ENCODE peak calls at places on chromosome 14, in seven cellular contexts. P is endothelial cell; K is NCI-H510A treated with DMSO at 0.1 percent for 48 hours; M is upper lobe of right lung; N is GM03348; B is PC-3; A is effector CD8-positive, alpha-beta T cell. D is an unnamed sample.

GRCh38 chr14:71885301-71885700 is 46.9 kb upstream of the RGS6 start:
- DNase-seq in P (no peak), K (no peak), M (no peak), N (no peak), B (no peak), A (no peak), D (no peak)

GRCh38 chr14:91416744-91417133 is 881 bp downstream of the CCDC88C start:
- DNase-seq in P (peak; percentile 20), K (no peak), M (peak; percentile 72), N (no peak), B (peak; percentile 28), A (no peak), D (no peak)

GRCh38 chr14:60561845-60562746 is 53.1 kb downstream of the SIX6 start:
- DNase-seq in P (peak; percentile 58), K (peak; percentile 69), M (no peak), N (peak; percentile 62), B (peak; percentile 94), A (no peak), D (peak; percentile 1)

GRCh38 chr14:77260631-77261030 is 10.4 kb downstream of the NGB start:
- DNase-seq in P (no peak), K (no peak), M (no peak), N (no peak), B (no peak), A (no peak), D (no peak)

GRCh38 chr14:70289138-70289537 is 70.3 kb downstream of the COX16 start:
- DNase-seq in P (no peak), K (no peak), M (no peak), N (no peak), B (no peak), A (no peak), D (peak; percentile 7)

GRCh38 chr14:59439256-59440015 is 25.7 kb downstream of the GPR135 start:
- DNase-seq in P (no peak), K (no peak), M (no peak), N (peak; percentile 39), B (no peak), A (no peak), D (no peak)

GRCh38 chr14:60655898-60656754 is 6.8 kb upstream of the SIX1 start:
- DNase-seq in P (peak; percentile 18), K (peak; percentile 25), M (no peak), N (no peak), B (no peak), A (no peak), D (no peak)

GRCh38 chr14:103679351-103679750 is 35.9 kb downstream of the XRCC3 start:
- DNase-seq in P (peak; percentile 37), K (peak; percentile 10), M (peak; percentile 79), N (peak; percentile 45), B (peak; percentile 23), A (peak; percentile 4), D (peak; percentile 58)

GRCh38 chr14:103551338-103551762 is 11.1 kb downstream of the BAG5 start:
- DNase-seq in P (no peak), K (no peak), M (peak; percentile 69), N (no peak), B (no peak), A (no peak), D (no peak)

GRCh38 chr14:96031691-96032090 is 7.5 kb upstream of the C14orf132 start:
- DNase-seq in P (no peak), K (no peak), M (no peak), N (no peak), B (no peak), A (no peak), D (no peak)

GRCh38 chr14:35384386-35385041 is 20.0 kb downstream of the NFKBIA start:
- DNase-seq in P (no peak), K (no peak), M (no peak), N (peak; percentile 85), B (no peak), A (no peak), D (no peak)

GRCh38 chr14:48665077-48665784 is 920.9 kb downstream of the RPS29 start:
- DNase-seq in P (no peak), K (no peak), M (no peak), N (no peak), B (peak; percentile 11), A (no peak), D (no peak)

GRCh38 chr14:56198438-56198837 is 80.2 kb downstream of the PELI2 start:
- DNase-seq in P (no peak), K (no peak), M (no peak), N (no peak), B (no peak), A (no peak), D (no peak)

GRCh38 chr14:35046751-35047536 is 872 bp downstream of the FAM177A1 start:
- DNase-seq in P (no peak), K (peak; percentile 70), M (no peak), N (no peak), B (peak; percentile 35), A (no peak), D (peak; percentile 49)

GRCh38 chr14:57199911-57200310 is 68.8 kb downstream of the EXOC5 start:
- DNase-seq in P (no peak), K (no peak), M (no peak), N (peak; percentile 7), B (peak; percentile 56), A (no peak), D (no peak)

GRCh38 chr14:32073537-32074189 is 3.4 kb upstream of the ARHGAP5 start:
- DNase-seq in P (peak; percentile 57), K (peak; percentile 89), M (no peak), N (peak; percentile 78), B (peak; percentile 93), A (peak; percentile 9), D (peak; percentile 71)

GRCh38 chr14:96905065-96905464 is 107.9 kb downstream of the VRK1 start:
- DNase-seq in P (no peak), K (no peak), M (no peak), N (no peak), B (no peak), A (no peak), D (no peak)

GRCh38 chr14:74476607-74477006 is 16.5 kb downstream of the NPC2 start:
- DNase-seq in P (no peak), K (no peak), M (no peak), N (no peak), B (no peak), A (no peak), D (no peak)

GRCh38 chr14:62071029-62071428 is 308.8 kb downstream of the SNAPC1 start:
- DNase-seq in P (no peak), K (no peak), M (no peak), N (no peak), B (no peak), A (no peak), D (no peak)

GRCh38 chr14:31950760-31951637 is 126.1 kb upstream of the ARHGAP5 start:
- DNase-seq in P (no peak), K (peak; percentile 79), M (no peak), N (peak; percentile 78), B (peak; percentile 81), A (no peak), D (no peak)

GRCh38 chr14:100537701-100538565 is 49.3 kb downstream of the BEGAIN start:
- DNase-seq in P (no peak), K (no peak), M (peak; percentile 63), N (no peak), B (no peak), A (no peak), D (no peak)

GRCh38 chr14:90332271-90332584 is 487 bp upstream of the NRDE2 start:
- DNase-seq in P (no peak), K (no peak), M (no peak), N (no peak), B (no peak), A (no peak), D (no peak)

GRCh38 chr14:105280525-105280924 is 20.3 kb downstream of the BRF1 start:
- DNase-seq in P (no peak), K (no peak), M (no peak), N (no peak), B (no peak), A (no peak), D (no peak)

GRCh38 chr14:101398011-101398410 is 163.3 kb upstream of the DIO3 start:
- DNase-seq in P (no peak), K (no peak), M (no peak), N (no peak), B (no peak), A (no peak), D (no peak)

GRCh38 chr14:22887260-22887989 is 4.4 kb downstream of the REM2 start:
- DNase-seq in P (peak; percentile 56), K (peak; percentile 95), M (no peak), N (peak; percentile 50), B (peak; percentile 95), A (no peak), D (peak; percentile 22)

GRCh38 chr14:76779221-76780057 is 18.2 kb downstream of the VASH1 start:
- DNase-seq in P (no peak), K (no peak), M (no peak), N (no peak), B (no peak), A (no peak), D (no peak)

GRCh38 chr14:95098984-95099599 is 58.2 kb downstream of the DICER1 start:
- DNase-seq in P (peak; percentile 55), K (peak; percentile 47), M (no peak), N (peak; percentile 73), B (peak; percentile 65), A (no peak), D (no peak)

GRCh38 chr14:78075033-78075432 is 95.1 kb upstream of the NRXN3 start:
- DNase-seq in P (no peak), K (peak; percentile 58), M (no peak), N (no peak), B (no peak), A (no peak), D (no peak)

GRCh38 chr14:76937181-76938091 is 91.1 kb downstream of the IRF2BPL start:
- DNase-seq in P (no peak), K (peak; percentile 62), M (no peak), N (peak; percentile 91), B (no peak), A (no peak), D (no peak)

GRCh38 chr14:94313991-94314655 is 9.0 kb downstream of the SERPINA6 start:
- DNase-seq in P (no peak), K (no peak), M (no peak), N (peak; percentile 49), B (no peak), A (no peak), D (no peak)

GRCh38 chr14:92754956-92755355 is 6.5 kb upstream of the LGMN start:
- DNase-seq in P (no peak), K (peak; percentile 75), M (no peak), N (no peak), B (no peak), A (no peak), D (no peak)

GRCh38 chr14:24806061-24806678 is 172.2 kb upstream of the GZMB start:
- DNase-seq in P (peak; percentile 78), K (peak; percentile 76), M (peak; percentile 72), N (peak; percentile 66), B (peak; percentile 70), A (no peak), D (no peak)